ENCODE peak calls at places on chromosomes 11 and 22, in ten cellular contexts. R is astrocyte of the hippocampus, B is H9, T is HS-5, O is smooth muscle cell of the brain vasculature, P is skeletal muscle cell, N is body of pancreas, Q is astrocyte of the spinal cord, Z is hippocampal formation, A is ELR. L is an unnamed sample.

GRCh38 chr11:77113382-77114088 is 10.9 kb downstream of the OMP start:
- DNase-seq in B (peak), R (peak), A (peak), O (no peak), T (no peak), P (no peak), N (peak), Q (peak), Z (no peak), L (peak)

GRCh38 chr11:130634981-130635473 is 186.6 kb downstream of the ADAMTS15 start:
- DNase-seq in Q (peak), A (peak), P (peak), R (peak), Z (no peak), O (peak), T (no peak), N (no peak), B (no peak), L (peak)

GRCh38 chr11:84671325-84672019 is 955.7 kb downstream of the DLG2 start:
- DNase-seq in P (no peak), R (peak), B (no peak), O (no peak), Z (no peak), T (no peak), N (peak), Q (no peak), A (no peak), L (peak)

GRCh38 chr11:44326615-44327475 is 16.9 kb upstream of the ALX4 start:
- DNase-seq in Z (no peak), T (no peak), Q (no peak), A (no peak), R (no peak), B (no peak), P (no peak), O (no peak), N (no peak), L (no peak)

GRCh38 chr11:72741429-72741833 is 10.8 kb downstream of the ARAP1 start:
- DNase-seq in Q (no peak), Z (peak), A (peak), O (no peak), N (no peak), B (peak), T (no peak), P (no peak), R (no peak), L (peak)

GRCh38 chr11:94563176-94563847 is 3.9 kb upstream of the PIWIL4 start:
- DNase-seq in A (peak), P (no peak), T (peak), R (peak), Q (peak), B (no peak), O (no peak), N (no peak), Z (no peak), L (peak)

GRCh38 chr22:38132136-38132535 is 21.7 kb upstream of the BAIAP2L2 start:
- DNase-seq in R (no peak), T (no peak), Q (no peak), A (no peak), P (no peak), O (no peak), N (no peak), B (no peak), Z (no peak), L (no peak)

GRCh38 chr11:31531293-31531692 is 21.7 kb downstream of the ELP4 start:
- DNase-seq in Q (no peak), R (no peak), O (no peak), B (no peak), Z (no peak), N (no peak), T (no peak), P (no peak), A (no peak), L (no peak)

GRCh38 chr11:61949169-61950034 is 749 bp upstream of the BEST1 start:
- DNase-seq in Z (peak), R (peak), B (peak), T (no peak), Q (peak), O (no peak), P (peak), N (peak), A (peak), L (peak)

GRCh38 chr11:113880966-113881365 is 5.6 kb upstream of the USP28 start:
- DNase-seq in B (no peak), P (no peak), R (no peak), O (no peak), Q (no peak), Z (no peak), T (no peak), N (no peak), A (no peak), L (no peak)

GRCh38 chr11:95419915-95420314 is 188.9 kb upstream of the SESN3 start:
- DNase-seq in N (no peak), R (peak), Z (no peak), Q (peak), P (peak), T (peak), O (no peak), B (no peak), A (peak), L (peak)